ENCODE peak calls at places on chromosomes 6 and 20, in seven cellular contexts. B is endothelial cell of umbilical vein; T is left ventricle myocardium inferior; E is HuH-7; S is HCT116; O is activated naive CD4-positive, alpha-beta T cell; L is T-helper 17 cell. C is an unnamed sample.

GRCh38 chr6:56046576-56046975 is 171.2 kb upstream of the BMP5 start:
- DNase-seq in B (peak; percentile 94), T (peak; percentile 15), E (no peak), S (no peak), O (no peak), L (no peak), C (no peak)

GRCh38 chr6:40996591-40997247 is 42.3 kb downstream of the UNC5CL start:
- DNase-seq in B (peak; percentile 86), T (no peak), E (peak; percentile 4), S (no peak), O (no peak), L (no peak), C (no peak)

GRCh38 chr20:57000441-57000968 is 265.9 kb downstream of the BMP7 start:
- DNase-seq in B (no peak), T (no peak), E (no peak), S (no peak), O (no peak), L (no peak), C (no peak)

GRCh38 chr6:16374796-16375195 is 136.4 kb downstream of the GMPR start:
- DNase-seq in B (no peak), T (no peak), E (no peak), S (no peak), O (no peak), L (no peak), C (no peak)

GRCh38 chr20:1299522-1299921 is 29.4 kb downstream of the SDCBP2 start:
- DNase-seq in B (no peak), T (no peak), E (peak; percentile 74), S (peak; percentile 37), O (no peak), L (no peak), C (no peak)

GRCh38 chr6:138493413-138493812 is 5.9 kb downstream of the NHSL1 start:
- DNase-seq in B (no peak), T (no peak), E (no peak), S (no peak), O (no peak), L (no peak), C (no peak)

GRCh38 chr6:160534050-160534696 is 129.9 kb downstream of the LPA start:
- DNase-seq in B (peak; percentile 47), T (peak; percentile 22), E (peak; percentile 77), S (peak; percentile 18), O (peak; percentile 26), L (peak; percentile 42), C (peak; percentile 47)

GRCh38 chr20:5357942-5358341 is 41.2 kb upstream of the PROKR2 start:
- DNase-seq in B (no peak), T (no peak), E (no peak), S (no peak), O (no peak), L (no peak), C (no peak)

GRCh38 chr6:109762769-109763450 is 71.8 kb downstream of the FIG4 start:
- DNase-seq in B (peak; percentile 8), T (no peak), E (no peak), S (no peak), O (no peak), L (no peak), C (no peak)

GRCh38 chr20:5969348-5969935 is 19.0 kb downstream of the MCM8 start:
- DNase-seq in B (no peak), T (no peak), E (no peak), S (no peak), O (no peak), L (no peak), C (no peak)

GRCh38 chr6:168908887-168909286 is 344.8 kb downstream of the THBS2 start:
- DNase-seq in B (no peak), T (no peak), E (no peak), S (no peak), O (no peak), L (no peak), C (no peak)

GRCh38 chr6:155883741-155884140 is 428.1 kb upstream of the NOX3 start:
- DNase-seq in B (peak; percentile 95), T (no peak), E (no peak), S (no peak), O (no peak), L (no peak), C (no peak)

GRCh38 chr20:51159303-51159702 is 136.4 kb upstream of the KCNG1 start:
- DNase-seq in B (no peak), T (no peak), E (no peak), S (no peak), O (no peak), L (no peak), C (no peak)

GRCh38 chr20:33914871-33915270 is 78.8 kb upstream of the RALY start:
- DNase-seq in B (peak; percentile 96), T (no peak), E (no peak), S (peak; percentile 66), O (no peak), L (peak; percentile 9), C (peak; percentile 7)

GRCh38 chr6:10643214-10643641 is 51.2 kb downstream of the C6orf52 start:
- DNase-seq in B (no peak), T (no peak), E (no peak), S (no peak), O (no peak), L (no peak), C (no peak)

GRCh38 chr6:6025736-6026135 is 19.0 kb upstream of the NRN1 start:
- DNase-seq in B (no peak), T (no peak), E (no peak), S (no peak), O (no peak), L (no peak), C (no peak)

GRCh38 chr6:6806793-6807518 is 218.4 kb downstream of the LY86 start:
- DNase-seq in B (no peak), T (peak; percentile 61), E (no peak), S (no peak), O (no peak), L (no peak), C (no peak)

GRCh38 chr20:48668451-48668946 is 159.3 kb downstream of the PREX1 start:
- DNase-seq in B (no peak), T (peak; percentile 25), E (no peak), S (no peak), O (no peak), L (no peak), C (no peak)

GRCh38 chr6:74166849-74167248 is 470.8 kb downstream of the CD109 start:
- DNase-seq in B (no peak), T (no peak), E (no peak), S (no peak), O (no peak), L (no peak), C (no peak)

GRCh38 chr6:2688416-2689064 is 62.2 kb downstream of the MYLK4 start:
- DNase-seq in B (peak; percentile 24), T (no peak), E (no peak), S (no peak), O (no peak), L (no peak), C (no peak)

GRCh38 chr6:7554533-7555275 is 13.2 kb downstream of the DSP start:
- DNase-seq in B (no peak), T (no peak), E (no peak), S (no peak), O (no peak), L (no peak), C (no peak)

GRCh38 chr6:56407883-56408282 is 160.5 kb upstream of the COL21A1 start:
- DNase-seq in B (no peak), T (no peak), E (no peak), S (no peak), O (no peak), L (no peak), C (no peak)

GRCh38 chr20:13649548-13649947 is 10.8 kb upstream of the TASP1 start:
- DNase-seq in B (no peak), T (peak; percentile 74), E (no peak), S (no peak), O (no peak), L (no peak), C (no peak)

GRCh38 chr6:39281312-39281980 is 32.8 kb downstream of the KCNK17 start:
- DNase-seq in B (no peak), T (no peak), E (no peak), S (no peak), O (no peak), L (no peak), C (no peak)

GRCh38 chr6:85640806-85641205 is 1.9 kb downstream of the SYNCRIP start:
- DNase-seq in B (peak; percentile 9), T (no peak), E (no peak), S (no peak), O (no peak), L (no peak), C (no peak)

C was measured in effector CD8-positive, alpha-beta T cell.